ENCODE peak calls at places on chromosomes 5 and 9, in four cellular contexts. P is HepG2, E is GM12878, Q is H1. L is an unnamed sample. For H3K4me1, the result is how much of the 10 kb centered on the place peaks cover.

GRCh38 chr5:159933531-159934485 is 17.5 kb downstream of the ADRA1B start:
- DNase-seq in P (no peak), E (no peak), Q (no peak), L (no peak)

GRCh38 chr5:154762261-154762660 is 7.1 kb downstream of the LARP1 start:
- DNase-seq in P (no peak), E (no peak), Q (no peak), L (no peak)

GRCh38 chr5:96794757-96795156 is 13.0 kb downstream of the ERAP1 start:
- DNase-seq in P (no peak), E (no peak), Q (no peak), L (no peak)

GRCh38 chr9:100379862-100380261 is 27.1 kb upstream of the TEX10 start:
- DNase-seq in P (peak), E (no peak), Q (no peak), L (no peak)

GRCh38 chr9:5459289-5459829 is 9.0 kb downstream of the CD274 start:
- DNase-seq in P (no peak), E (no peak), Q (no peak), L (no peak)

GRCh38 chr5:171840066-171840465 is 54.4 kb downstream of the SMIM23 start:
- DNase-seq in P (no peak), E (no peak), Q (no peak), L (no peak)

GRCh38 chr9:131731237-131731995 is 8.5 kb downstream of the RAPGEF1 start:
- DNase-seq in P (peak), E (no peak), Q (no peak), L (no peak)

GRCh38 chr5:149830579-149830978 is 100.5 kb downstream of the PPARGC1B start:
- DNase-seq in P (no peak), E (no peak), Q (no peak), L (no peak)

GRCh38 chr5:145586664-145587307 is 248.4 kb downstream of the PRELID2 start:
- DNase-seq in P (no peak), E (no peak), Q (no peak), L (no peak)

GRCh38 chr5:35919191-35919590 is 19.2 kb downstream of the CAPSL start:
- DNase-seq in P (no peak), E (no peak), Q (no peak), L (no peak)

GRCh38 chr9:72952914-72953313 is at the start of gene ALDH1A1:
- DNase-seq in P (peak), E (no peak), Q (no peak), L (no peak)

GRCh38 chr9:95880011-95880690 is 4.7 kb downstream of the ERCC6L2 start:
- DNase-seq in P (no peak), E (no peak), Q (no peak), L (no peak)

GRCh38 chr5:134614461-134615085 is 18.1 kb downstream of the SAR1B start:
- DNase-seq in P (no peak), E (no peak), Q (no peak), L (no peak)

DNA sequence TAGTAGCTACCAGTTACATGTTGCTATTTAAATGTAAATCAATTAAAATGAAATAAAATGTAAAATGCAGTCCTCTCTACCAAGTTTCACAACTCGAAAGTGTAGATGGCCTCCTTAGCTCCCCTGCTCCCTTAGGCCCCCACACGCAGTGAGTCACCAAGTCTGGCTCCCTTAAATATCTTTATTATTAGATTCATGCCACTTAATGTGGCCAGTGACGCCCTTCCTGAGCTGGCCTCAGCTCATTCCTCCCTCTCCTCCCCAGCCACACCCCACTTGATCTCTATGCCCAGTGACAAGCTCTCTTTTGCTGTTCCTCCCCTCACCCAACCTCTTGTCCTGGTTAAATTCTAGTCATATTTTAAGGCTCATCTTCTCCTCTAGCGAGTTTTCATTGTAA is 88.5 kb upstream of the DNAH5 start:
- DNase-seq in P (no peak), E (no peak), Q (no peak), L (no peak)
- H3K4me1 ChIP-seq in P (under half), E (under half), Q (under half), L (under half)

GRCh38 chr5:38008198-38008597 is 168.4 kb upstream of the GDNF start:
- DNase-seq in P (no peak), E (no peak), Q (no peak), L (no peak)
- TF ChIP-seq SUZ12 in P (no peak), E (no peak), Q (no peak), L (no peak)

GRCh38 chr5:139308797-139309196 is 15.3 kb downstream of the MATR3 start:
- DNase-seq in P (no peak), E (no peak), Q (no peak), L (no peak)

GRCh38 chr5:139314276-139314675 is 20.7 kb downstream of the MATR3 start:
- DNase-seq in P (no peak), E (no peak), Q (no peak), L (no peak)

GRCh38 chr5:139306628-139307379 is 13.3 kb downstream of the MATR3 start:
- DNase-seq in P (no peak), E (no peak), Q (no peak), L (no peak)

GRCh38 chr5:139315056-139315455 is 21.5 kb downstream of the MATR3 start:
- DNase-seq in P (peak), E (no peak), Q (no peak), L (no peak)

GRCh38 chr5:139312075-139312474 is 18.5 kb downstream of the MATR3 start:
- DNase-seq in P (no peak), E (no peak), Q (no peak), L (no peak)
- H3K4me1 ChIP-seq in P (half or more), E (under half), Q (under half), L (under half)

DNA sequence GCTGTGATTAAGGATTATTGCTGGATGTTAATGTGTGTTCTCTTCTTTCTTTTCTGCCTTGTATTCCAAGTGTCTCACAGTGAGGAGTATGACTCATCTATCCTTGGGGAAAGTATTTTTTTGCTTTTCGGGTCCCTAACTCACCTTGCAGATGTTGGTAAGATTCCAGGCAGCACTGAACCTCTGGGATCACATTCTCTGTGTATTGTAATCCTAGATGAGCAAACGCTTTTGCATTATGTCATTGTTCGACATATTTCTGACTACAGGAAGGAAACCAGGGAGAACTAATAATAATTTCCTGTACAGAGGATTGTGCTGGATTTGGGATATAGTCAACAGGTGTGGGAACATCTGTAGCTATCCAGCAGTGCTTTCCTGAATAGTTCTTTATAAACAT is 246.1 kb upstream of the TUT7 start:
- DNase-seq in P (no peak), E (no peak), Q (no peak), L (no peak)
- TF ChIP-seq SUZ12 in P (no peak), E (no peak), Q (no peak), L (no peak)